ENCODE peak calls at places on chromosomes 7 and 10, in six cellular contexts. Y is sigmoid colon, S is transverse colon, R is esophagus muscularis mucosa, P is GM12891, D is HCT116. C is an unnamed sample.

GRCh38 chr10:121771957-121772356 is 155.9 kb downstream of the ATE1 start:
- DNase-seq in Y (no peak), P (no peak), R (no peak), S (no peak), D (no peak), C (no peak)

GRCh38 chr10:49015700-49016099 is 76.1 kb upstream of the LRRC18 start:
- DNase-seq in Y (no peak), P (no peak), R (no peak), D (no peak), S (no peak), C (no peak)

GRCh38 chr7:92135490-92135889 is 1.2 kb upstream of the CYP51A1 start:
- DNase-seq in P (no peak), Y (no peak), R (no peak), S (no peak), D (no peak), C (peak; percentile 28)

GRCh38 chr7:128112781-128113221 is 81.6 kb upstream of the LRRC4 start:
- DNase-seq in P (no peak), S (peak; percentile 16), D (no peak), Y (peak; percentile 39), R (no peak), C (no peak)

GRCh38 chr7:73844848-73845460 is 2.6 kb upstream of the METTL27 start:
- DNase-seq in Y (no peak), D (no peak), R (no peak), P (no peak), S (no peak), C (no peak)

GRCh38 chr7:92255308-92255707 is 9.5 kb downstream of the ANKIB1 start:
- DNase-seq in P (no peak), S (no peak), Y (no peak), D (no peak), R (no peak), C (no peak)

GRCh38 chr10:63720072-63720537 is 198.9 kb downstream of the REEP3 start:
- DNase-seq in S (peak; percentile 56), P (no peak), D (peak; percentile 62), Y (no peak), R (no peak), C (peak; percentile 60)

GRCh38 chr7:73822319-73823173 is 8.2 kb upstream of the CLDN4 start:
- DNase-seq in P (no peak), D (peak; percentile 93), R (no peak), Y (peak; percentile 74), S (peak; percentile 93), C (peak; percentile 59)

GRCh38 chr10:6053303-6053702 is 8.9 kb downstream of the IL2RA start:
- DNase-seq in D (no peak), R (no peak), P (no peak), S (no peak), Y (no peak), C (no peak)

GRCh38 chr7:100547872-100548271 is 8.9 kb downstream of the AGFG2 start:
- DNase-seq in Y (no peak), D (no peak), R (no peak), P (no peak), S (no peak), C (no peak)

GRCh38 chr10:97543025-97543546 is 29.5 kb upstream of the ANKRD2 start:
- DNase-seq in Y (peak; percentile 93), P (no peak), S (peak; percentile 54), R (no peak), D (peak; percentile 85), C (peak; percentile 51)

GRCh38 chr7:151245360-151246160 is 2.9 kb downstream of the SMARCD3 start:
- DNase-seq in Y (no peak), D (no peak), S (peak; percentile 47), R (no peak), P (peak; percentile 91), C (no peak)

GRCh38 chr10:102729090-102730026 is 14.4 kb upstream of the WBP1L start:
- DNase-seq in Y (peak; percentile 94), P (peak; percentile 42), D (peak; percentile 49), S (peak; percentile 88), R (no peak), C (peak; percentile 82)

GRCh38 chr7:80218723-80219122 is 84.1 kb downstream of the GNAI1 start:
- DNase-seq in D (peak; percentile 88), R (no peak), P (no peak), Y (no peak), S (no peak), C (no peak)

GRCh38 chr10:79093658-79094411 is 25.1 kb downstream of the ZMIZ1 start:
- DNase-seq in Y (peak; percentile 86), S (peak; percentile 89), R (no peak), D (no peak), P (no peak), C (peak; percentile 68)

GRCh38 chr7:92836489-92837213 is at the start of gene CDK6:
- DNase-seq in Y (peak; percentile 78), D (no peak), R (no peak), S (peak; percentile 79), P (peak; percentile 58), C (peak; percentile 51)

GRCh38 chr10:52616420-52616764 is 156.2 kb downstream of the MBL2 start:
- DNase-seq in S (no peak), R (no peak), P (no peak), Y (no peak), D (no peak), C (no peak)

GRCh38 chr7:44629825-44630580 is 23.6 kb downstream of the OGDH start:
- DNase-seq in Y (no peak), P (no peak), S (no peak), R (no peak), D (no peak), C (no peak)

GRCh38 chr7:74023037-74023436 is 4.9 kb upstream of the ELN start:
- DNase-seq in D (no peak), Y (peak; percentile 83), S (no peak), R (no peak), P (no peak), C (no peak)

GRCh38 chr10:17836917-17837316 is 27.8 kb downstream of the MRC1 start:
- DNase-seq in Y (no peak), R (no peak), D (no peak), S (peak; percentile 60), P (no peak), C (peak; percentile 15)

GRCh38 chr10:84097787-84098353 is 41.4 kb upstream of the GHITM start:
- DNase-seq in R (no peak), Y (no peak), S (no peak), D (no peak), P (no peak), C (no peak)

GRCh38 chr10:35097510-35097909 is 7.4 kb upstream of the CUL2 start:
- DNase-seq in S (no peak), D (no peak), P (no peak), Y (no peak), R (no peak), C (no peak)

GRCh38 chr10:20683345-20683744 is 213.8 kb downstream of the NEBL start:
- DNase-seq in Y (no peak), S (no peak), R (no peak), P (no peak), D (no peak), C (no peak)

GRCh38 chr7:6028563-6028962 is 2.6 kb upstream of the ANKRD61 start:
- DNase-seq in Y (no peak), R (no peak), S (no peak), P (no peak), D (no peak), C (peak; percentile 38)

GRCh38 chr7:130965515-130965914 is 231.5 kb upstream of the KLF14 start:
- DNase-seq in R (no peak), S (no peak), Y (no peak), D (no peak), P (no peak), C (no peak)

GRCh38 chr7:130961128-130961601 is 227.2 kb upstream of the KLF14 start:
- DNase-seq in Y (no peak), S (peak; percentile 40), R (no peak), D (peak; percentile 75), P (peak; percentile 28), C (no peak)

GRCh38 chr7:130960208-130960988 is 226.4 kb upstream of the KLF14 start:
- DNase-seq in D (peak; percentile 87), Y (no peak), R (no peak), P (no peak), S (no peak), C (no peak)

GRCh38 chr7:130962109-130962508 is 228.1 kb upstream of the KLF14 start:
- DNase-seq in D (no peak), R (no peak), S (no peak), P (no peak), Y (no peak), C (no peak)

GRCh38 chr7:130963349-130963748 is 229.3 kb upstream of the KLF14 start:
- DNase-seq in P (no peak), D (no peak), S (no peak), R (no peak), Y (no peak), C (no peak)
- TF ChIP-seq POLR2A in P (no peak), D (no peak), S (no peak), R (no peak), Y (no peak), C (no peak)

DNA sequence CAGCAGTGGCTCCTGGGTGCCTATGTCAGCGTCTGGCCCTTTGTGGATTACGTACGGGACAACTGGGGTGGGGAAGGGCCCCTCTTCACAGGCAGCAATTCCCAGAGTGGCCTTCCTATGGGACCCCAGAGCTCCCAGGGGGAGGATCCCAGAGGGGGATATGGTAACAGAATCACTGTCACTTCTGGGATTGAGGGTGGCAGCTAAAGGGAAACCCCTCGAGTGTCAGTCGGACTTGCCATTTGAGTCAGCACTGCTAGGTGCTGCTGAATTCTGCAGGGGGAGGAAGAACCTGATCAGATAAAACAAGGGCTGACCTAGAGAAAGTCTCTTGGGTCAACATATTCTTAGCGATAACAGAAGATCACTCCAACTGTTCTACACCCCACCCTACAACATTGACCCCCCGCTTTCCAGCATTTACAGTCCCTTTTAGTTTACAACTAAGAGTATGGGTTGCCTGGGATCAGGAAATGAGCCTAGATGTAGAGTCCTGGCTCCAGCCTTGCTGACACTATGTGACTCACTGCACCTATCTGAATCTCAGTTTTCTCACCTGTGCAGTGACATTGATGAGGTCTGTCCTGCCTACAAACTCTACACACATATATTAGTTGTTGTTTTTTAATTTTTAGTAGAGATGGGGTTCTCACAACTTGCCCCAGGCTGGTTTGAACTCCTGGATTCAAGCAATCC is 12.3 kb upstream of the DDIT4 start:
- DNase-seq in Y (no peak), R (no peak), P (peak; percentile 55), D (no peak), S (peak; percentile 35), C (no peak)
- TF ChIP-seq POLR2AphosphoS5 in Y (no peak), R (no peak), P (no peak), D (no peak), S (peak; percentile 23), C (no peak)

DNA sequence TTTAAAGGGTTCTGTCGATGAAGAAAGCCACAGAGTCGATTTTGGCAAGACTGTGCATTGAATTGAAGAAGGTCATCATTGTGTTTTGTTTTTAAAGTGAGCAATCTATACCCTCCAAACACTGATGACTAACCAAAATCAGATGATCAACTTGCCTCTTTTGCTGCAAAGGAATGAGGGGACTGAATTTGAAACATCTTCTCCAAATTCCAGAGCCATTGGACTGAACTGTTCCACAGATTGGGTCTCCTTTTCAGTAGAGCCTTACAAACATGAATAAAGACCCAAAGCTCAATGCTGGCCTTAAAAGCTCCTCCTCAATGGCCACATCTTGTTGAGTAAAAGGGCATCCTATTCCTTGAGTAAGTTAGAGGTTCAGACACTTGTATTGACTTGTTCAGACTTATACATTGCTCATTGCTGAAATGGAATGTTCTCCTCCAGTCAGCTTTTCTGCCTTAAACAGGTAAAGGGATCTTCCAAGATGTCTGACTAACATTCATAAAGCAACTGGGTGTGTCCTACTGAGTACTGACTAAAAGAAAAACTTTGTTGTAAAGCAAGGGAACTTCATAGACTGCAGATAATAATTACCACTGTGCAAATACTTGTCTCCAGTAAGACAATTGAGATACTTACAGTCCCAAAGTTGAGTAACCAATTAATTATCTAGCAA is 630.6 kb downstream of the KCNMA1 start:
- DNase-seq in P (no peak), D (no peak), R (no peak), Y (no peak), S (no peak), C (no peak)
- TF ChIP-seq POLR2A in P (no peak), D (no peak), R (no peak), Y (no peak), S (no peak), C (no peak)

GRCh38 chr10:114346176-114347031 is 57.9 kb downstream of the AFAP1L2 start:
- DNase-seq in P (no peak), Y (no peak), R (no peak), S (no peak), D (no peak), C (no peak)
- TF ChIP-seq POLR2AphosphoS5 in P (no peak), Y (no peak), R (no peak), S (no peak), D (no peak), C (no peak)

C was measured in prostate gland.